ENCODE peak calls at places on chromosomes 2 and 18, in four cellular contexts. X is H9, L is IMR-90, G is H1. J is an unnamed sample.

GRCh38 chr18:45449761-45450227 is 165.5 kb upstream of the SLC14A2 start:
- DNase-seq in X (no peak), G (no peak), L (no peak), J (no peak)

GRCh38 chr2:140589273-140589672 is 1541.5 kb downstream of the LRP1B start:
- DNase-seq in L (no peak), X (no peak), G (no peak), J (no peak)

GRCh38 chr2:61807036-61807757 is 46.7 kb downstream of the FAM161A start:
- DNase-seq in G (no peak), L (no peak), X (no peak), J (no peak)

GRCh38 chr2:64731746-64732145 is 78.0 kb upstream of the SERTAD2 start:
- DNase-seq in X (no peak), G (no peak), L (no peak), J (no peak)

GRCh38 chr2:69095246-69095645 is 82.3 kb downstream of the ANTXR1 start:
- DNase-seq in G (no peak), L (peak), X (no peak), J (no peak)

GRCh38 chr2:214504599-214505376 is 93.9 kb downstream of the VWC2L start:
- DNase-seq in X (no peak), L (no peak), G (no peak), J (no peak)

GRCh38 chr18:23515911-23516546 is 12.7 kb downstream of the RMC1 start:
- DNase-seq in G (peak), L (peak), X (peak), J (peak)

GRCh38 chr2:237996041-237996593 is 29.3 kb downstream of the UBE2F start:
- DNase-seq in G (no peak), X (no peak), L (peak), J (no peak)

GRCh38 chr2:201969241-201969937 is 64.3 kb upstream of the FZD7 start:
- DNase-seq in L (no peak), X (no peak), G (no peak), J (no peak)

GRCh38 chr2:234512884-234513669 is 16.2 kb upstream of the ARL4C start:
- DNase-seq in X (no peak), L (peak), G (no peak), J (no peak)

GRCh38 chr2:240187989-240188590 is 47.6 kb upstream of the OTOS start:
- DNase-seq in X (no peak), L (no peak), G (no peak), J (no peak)

GRCh38 chr18:22346968-22347611 is 70.6 kb downstream of the CTAGE1 start:
- DNase-seq in G (peak), X (peak), L (peak), J (peak)

GRCh38 chr2:239870276-239870675 is 154.9 kb downstream of the NDUFA10 start:
- DNase-seq in G (no peak), X (no peak), L (no peak), J (no peak)

GRCh38 chr2:54549430-54549829 is 93.3 kb downstream of the SPTBN1 start:
- DNase-seq in G (no peak), X (no peak), L (no peak), J (no peak)

GRCh38 chr2:236342507-236342906 is 78.3 kb upstream of the ASB18 start:
- DNase-seq in X (peak), L (no peak), G (no peak), J (no peak)

GRCh38 chr2:170820647-170821630 is 4.3 kb downstream of the GAD1 start:
- DNase-seq in L (no peak), X (peak), G (peak), J (peak)

GRCh38 chr2:118991554-118991953 is 49.6 kb downstream of the MARCO start:
- DNase-seq in X (no peak), L (no peak), G (peak), J (no peak)

GRCh38 chr2:45957533-45958227 is 306.2 kb downstream of the PRKCE start:
- DNase-seq in G (no peak), X (no peak), L (no peak), J (no peak)

GRCh38 chr2:101330253-101330921 is 21.9 kb upstream of the RNF149 start:
- DNase-seq in G (no peak), L (no peak), X (peak), J (peak)

GRCh38 chr2:127320067-127320466 is 26.1 kb upstream of the ERCC3 start:
- DNase-seq in L (peak), X (no peak), G (no peak), J (no peak)

GRCh38 chr2:189674374-189675112 is at the start of gene ANKAR:
- DNase-seq in X (peak), G (peak), L (peak), J (peak)

GRCh38 chr18:55856191-55856590 is 268.2 kb upstream of the TCF4 start:
- DNase-seq in L (peak), X (peak), G (no peak), J (peak)

GRCh38 chr2:195659114-195659513 is 2.1 kb downstream of the SLC39A10 start:
- DNase-seq in L (peak), G (no peak), X (no peak), J (peak)

GRCh38 chr2:873651-874580 is 76.7 kb upstream of the SNTG2 start:
- DNase-seq in G (peak), X (peak), L (no peak), J (no peak)

GRCh38 chr2:237889016-237889415 is 29.6 kb downstream of the RAMP1 start:
- DNase-seq in G (no peak), X (no peak), L (no peak), J (no peak)

GRCh38 chr2:240153418-240153817 is 13.0 kb upstream of the OTOS start:
- DNase-seq in X (no peak), L (no peak), G (no peak), J (no peak)

GRCh38 chr2:105320651-105321215 is 8.8 kb downstream of the TGFBRAP1 start:
- DNase-seq in L (peak), G (no peak), X (no peak), J (no peak)

GRCh38 chr2:226273440-226273839 is 526.2 kb downstream of the IRS1 start:
- DNase-seq in L (peak), G (no peak), X (no peak), J (no peak)

GRCh38 chr2:95025406-95026319 is at the start of gene MAL:
- DNase-seq in G (peak), X (peak), L (no peak), J (peak)

GRCh38 chr2:237699870-237700582 is 72.6 kb downstream of the LRRFIP1 start:
- DNase-seq in X (no peak), L (no peak), G (no peak), J (no peak)

GRCh38 chr2:100759901-100760300 is 60.0 kb upstream of the NPAS2 start:
- DNase-seq in G (peak), L (no peak), X (no peak), J (no peak)

GRCh38 chr2:101818531-101819451 is 121.3 kb downstream of the MAP4K4 start:
- DNase-seq in L (peak), X (no peak), G (no peak), J (no peak)

GRCh38 chr18:21833619-21834300 is 93.2 kb downstream of the MIB1 start:
- DNase-seq in G (no peak), L (no peak), X (no peak), J (no peak)

GRCh38 chr18:8314123-8314522 is 295.1 kb upstream of the RAB12 start:
- DNase-seq in G (no peak), L (peak), X (no peak), J (no peak)

GRCh38 chr18:67302043-67302442 is 214.5 kb downstream of the DSEL start:
- DNase-seq in X (no peak), L (peak), G (no peak), J (no peak)

GRCh38 chr2:239814136-239814916 is 210.8 kb downstream of the NDUFA10 start:
- DNase-seq in G (no peak), X (no peak), L (no peak), J (no peak)

GRCh38 chr2:112187046-112187715 is 49.0 kb downstream of the FBLN7 start:
- DNase-seq in G (peak), L (no peak), X (no peak), J (no peak)

GRCh38 chr2:160141944-160142343 is 58.1 kb downstream of the ITGB6 start:
- DNase-seq in L (peak), X (no peak), G (no peak), J (no peak)

DNA sequence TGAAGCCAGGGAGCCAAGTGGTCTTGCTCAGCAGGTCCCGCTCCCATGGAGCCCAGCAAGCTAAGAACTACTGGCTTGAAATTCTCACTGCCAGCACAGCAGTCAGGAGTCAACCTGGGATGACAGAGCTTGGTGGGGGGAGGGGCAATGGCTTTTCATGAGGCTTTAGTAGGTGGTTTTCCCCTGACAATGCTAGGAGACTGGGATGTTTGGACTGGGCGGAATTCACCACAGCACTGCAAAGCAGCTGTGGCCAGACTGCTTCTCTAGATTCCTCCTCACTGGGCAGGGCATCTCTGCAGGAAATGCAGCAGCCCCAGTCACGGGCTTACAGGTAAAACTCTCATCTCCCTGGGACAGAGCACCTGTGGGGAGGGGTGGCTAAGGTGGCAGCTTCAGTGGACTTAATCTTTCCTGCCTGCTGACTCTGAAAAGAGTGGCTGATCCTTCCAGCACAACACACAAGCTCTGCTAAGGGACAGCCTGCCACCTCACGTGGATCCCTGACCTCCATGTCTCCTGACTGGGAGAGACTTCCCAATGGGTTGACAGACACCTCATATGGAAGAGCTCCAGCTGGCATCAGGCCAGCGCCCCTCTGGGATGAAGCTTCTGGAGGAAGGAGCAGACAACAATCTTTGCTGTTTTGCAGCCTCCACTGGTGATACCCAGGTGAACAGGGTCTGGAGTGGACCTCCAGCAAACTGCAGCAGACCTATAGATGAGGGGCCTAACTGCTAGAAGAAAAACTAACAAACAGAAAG is 349.7 kb upstream of the ST6GAL2 start:
- DNase-seq in L (no peak), X (peak), G (no peak), J (peak)
- H4K5ac ChIP-seq in L (no peak), X (no peak), G (no peak), J (no peak)

GRCh38 chr18:28065031-28065792 is 111.7 kb downstream of the CDH2 start:
- DNase-seq in G (no peak), L (peak), X (no peak), J (peak)
- H3K4ac ChIP-seq in G (no peak), L (peak), X (no peak), J (peak)

GRCh38 chr2:163606878-163607277 is 128.9 kb downstream of the FIGN start:
- DNase-seq in X (no peak), L (no peak), G (no peak), J (no peak)

GRCh38 chr2:163607630-163608029 is 128.2 kb downstream of the FIGN start:
- DNase-seq in L (no peak), X (no peak), G (no peak), J (no peak)

GRCh38 chr2:163602196-163602595 is 133.6 kb downstream of the FIGN start:
- DNase-seq in X (no peak), L (no peak), G (no peak), J (no peak)

GRCh38 chr2:163601377-163601776 is 134.4 kb downstream of the FIGN start:
- DNase-seq in X (no peak), G (no peak), L (peak), J (peak)

GRCh38 chr2:163604941-163605555 is 130.8 kb downstream of the FIGN start:
- DNase-seq in L (peak), G (no peak), X (no peak), J (no peak)
- H4K5ac ChIP-seq in L (no peak), G (no peak), X (no peak), J (no peak)

DNA sequence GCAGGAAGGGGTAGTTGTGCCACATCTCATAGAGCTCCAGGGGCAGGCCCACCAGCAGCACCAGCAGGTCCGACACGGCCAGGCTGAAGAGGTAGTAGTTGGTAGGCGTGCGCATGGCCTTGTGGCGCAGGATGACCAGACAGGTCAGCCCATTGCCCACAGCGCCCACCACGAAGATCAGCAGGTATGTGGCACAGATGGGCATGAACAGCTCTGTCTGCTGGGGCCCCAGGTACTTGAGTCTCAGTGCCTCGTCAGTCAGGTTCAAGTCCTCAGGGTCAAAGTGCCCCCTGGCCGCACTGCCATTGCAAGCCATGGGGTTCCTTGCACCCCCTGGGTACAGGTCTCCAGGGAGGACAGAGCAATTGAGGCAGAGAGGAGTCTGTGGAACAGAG is 1.6 kb downstream of the NMUR1 start:
- DNase-seq in X (no peak), G (no peak), L (no peak), J (no peak)
- H3K4ac ChIP-seq in X (no peak), G (no peak), L (no peak), J (no peak)

GRCh38 chr18:68713131-68713530 is 1.8 kb downstream of the TMX3 start:
- DNase-seq in L (no peak), G (no peak), X (no peak), J (peak)
- H4K5ac ChIP-seq in L (no peak), G (no peak), X (no peak), J (no peak)

GRCh38 chr2:223044092-223044836 is 7.7 kb upstream of the KCNE4 start:
- DNase-seq in X (no peak), L (no peak), G (no peak), J (peak)
- H3K4ac ChIP-seq in X (no peak), L (peak), G (no peak), J (no peak)

GRCh38 chr2:133439281-133439920 is 128.9 kb downstream of the NCKAP5 start:
- DNase-seq in G (no peak), X (no peak), L (no peak), J (no peak)
- H4K5ac ChIP-seq in G (no peak), X (no peak), L (no peak), J (no peak)

GRCh38 chr2:42840760-42841159 is 48.4 kb upstream of the HAAO start:
- DNase-seq in G (no peak), L (no peak), X (no peak), J (no peak)

GRCh38 chr2:42841344-42841743 is 49.0 kb upstream of the HAAO start:
- DNase-seq in X (no peak), L (no peak), G (no peak), J (no peak)

GRCh38 chr2:42842418-42842817 is 50.0 kb upstream of the HAAO start:
- DNase-seq in G (no peak), L (no peak), X (no peak), J (no peak)

GRCh38 chr2:42838133-42838532 is 45.8 kb upstream of the HAAO start:
- DNase-seq in X (no peak), G (peak), L (no peak), J (no peak)

GRCh38 chr2:42840141-42840540 is 47.8 kb upstream of the HAAO start:
- DNase-seq in L (no peak), X (no peak), G (peak), J (no peak)
- H3K4ac ChIP-seq in L (peak), X (no peak), G (no peak), J (no peak)

GRCh38 chr2:216526939-216527338 is 28.3 kb downstream of the RPL37A start:
- DNase-seq in L (no peak), G (no peak), X (no peak), J (no peak)
- H4K5ac ChIP-seq in L (no peak), G (no peak), X (no peak), J (no peak)

GRCh38 chr2:138494265-138494966 is 7.2 kb upstream of the SPOPL start:
- DNase-seq in L (no peak), G (no peak), X (no peak), J (no peak)

GRCh38 chr2:138497294-138497693 is 4.3 kb upstream of the SPOPL start:
- DNase-seq in G (no peak), L (no peak), X (no peak), J (no peak)

GRCh38 chr2:138495384-138495783 is 6.2 kb upstream of the SPOPL start:
- DNase-seq in L (no peak), G (no peak), X (no peak), J (no peak)

GRCh38 chr2:138493334-138493733 is 8.2 kb upstream of the SPOPL start:
- DNase-seq in X (no peak), L (no peak), G (no peak), J (peak)

GRCh38 chr2:138496096-138496651 is 5.4 kb upstream of the SPOPL start:
- DNase-seq in X (peak), G (no peak), L (no peak), J (no peak)
- H3K4ac ChIP-seq in X (no peak), G (no peak), L (no peak), J (no peak)

J was measured in mesendoderm.